ENCODE peak calls at places on chromosome 1, in seven cellular contexts. P is uterus, G is NCI-H1092, N is left ventricle myocardium superior, M is KG1, X is mucosa of descending colon, E is type B pancreatic cell. C is an unnamed sample.

GRCh38 chr1:164771001-164771550 is 212.1 kb downstream of the PBX1 start:
- DNase-seq in P (no peak), G (no peak), N (no peak), M (no peak), X (no peak), E (no peak), C (no peak)

GRCh38 chr1:10161541-10162290 is 48.7 kb upstream of the KIF1B start:
- DNase-seq in P (peak; percentile 46), G (no peak), N (peak; percentile 64), M (no peak), X (no peak), E (no peak), C (no peak)

GRCh38 chr1:246106342-246106763 is 400.7 kb downstream of the SMYD3 start:
- DNase-seq in P (no peak), G (no peak), N (no peak), M (peak; percentile 33), X (no peak), E (no peak), C (no peak)

GRCh38 chr1:71490432-71490831 is 409.6 kb upstream of the ZRANB2 start:
- DNase-seq in P (no peak), G (no peak), N (no peak), M (no peak), X (no peak), E (no peak), C (peak; percentile 77)

GRCh38 chr1:81340258-81340657 is 460.5 kb upstream of the ADGRL2 start:
- DNase-seq in P (no peak), G (no peak), N (no peak), M (no peak), X (no peak), E (no peak), C (peak; percentile 13)

GRCh38 chr1:213657879-213658278 is 329.9 kb upstream of the PROX1 start:
- DNase-seq in P (no peak), G (no peak), N (no peak), M (no peak), X (no peak), E (no peak), C (no peak)

GRCh38 chr1:62142550-62142949 is 52.1 kb upstream of the L1TD1 start:
- DNase-seq in P (no peak), G (no peak), N (no peak), M (no peak), X (no peak), E (no peak), C (no peak)

GRCh38 chr1:180230416-180230790 is 339 bp downstream of the LHX4 start:
- DNase-seq in P (no peak), G (no peak), N (no peak), M (no peak), X (no peak), E (no peak), C (no peak)

GRCh38 chr1:224722838-224723237 is 106.7 kb downstream of the CNIH3 start:
- DNase-seq in P (no peak), G (no peak), N (no peak), M (no peak), X (no peak), E (no peak), C (no peak)

GRCh38 chr1:174258148-174258550 is 98.8 kb downstream of the RABGAP1L start:
- DNase-seq in P (no peak), G (peak; percentile 45), N (no peak), M (peak; percentile 55), X (no peak), E (no peak), C (peak; percentile 9)

GRCh38 chr1:67941746-67942145 is 108.5 kb upstream of the GNG12 start:
- DNase-seq in P (no peak), G (no peak), N (no peak), M (no peak), X (no peak), E (no peak), C (no peak)

GRCh38 chr1:110050602-110051261 is 16.3 kb downstream of the STRIP1 start:
- DNase-seq in P (no peak), G (no peak), N (no peak), M (no peak), X (no peak), E (no peak), C (no peak)

GRCh38 chr1:18927654-18928272 is 25.4 kb upstream of the ALDH4A1 start:
- DNase-seq in P (no peak), G (no peak), N (no peak), M (peak; percentile 35), X (no peak), E (no peak), C (peak; percentile 69)

GRCh38 chr1:186829679-186830587 is 1.2 kb downstream of the PLA2G4A start:
- DNase-seq in P (no peak), G (no peak), N (no peak), M (no peak), X (no peak), E (no peak), C (no peak)

GRCh38 chr1:91731815-91732214 is 154.1 kb downstream of the TGFBR3 start:
- DNase-seq in P (no peak), G (no peak), N (no peak), M (no peak), X (no peak), E (no peak), C (peak; percentile 80)

GRCh38 chr1:208132287-208132882 is 111.8 kb downstream of the PLXNA2 start:
- DNase-seq in P (peak; percentile 76), G (peak; percentile 70), N (peak; percentile 90), M (no peak), X (peak; percentile 90), E (peak; percentile 83), C (peak; percentile 70)

GRCh38 chr1:161330346-161330745 is 16.2 kb downstream of the SDHC start:
- DNase-seq in P (no peak), G (no peak), N (no peak), M (no peak), X (no peak), E (no peak), C (no peak)

GRCh38 chr1:169741666-169742394 is 8.0 kb upstream of the SELE start:
- DNase-seq in P (no peak), G (no peak), N (no peak), M (no peak), X (no peak), E (no peak), C (peak; percentile 27)

GRCh38 chr1:108034396-108034795 is 69.4 kb upstream of the VAV3 start:
- DNase-seq in P (no peak), G (no peak), N (no peak), M (no peak), X (no peak), E (no peak), C (no peak)

GRCh38 chr1:226677121-226678020 is 61.7 kb downstream of the ITPKB start:
- DNase-seq in P (peak; percentile 86), G (no peak), N (peak; percentile 87), M (peak; percentile 70), X (peak; percentile 79), E (no peak), C (peak; percentile 47)

GRCh38 chr1:3324704-3325535 is 129.5 kb upstream of the ARHGEF16 start:
- DNase-seq in P (no peak), G (no peak), N (peak; percentile 22), M (no peak), X (no peak), E (no peak), C (no peak)

GRCh38 chr1:222382171-222382570 is 165.7 kb downstream of the HHIPL2 start:
- DNase-seq in P (no peak), G (no peak), N (no peak), M (no peak), X (no peak), E (no peak), C (no peak)

GRCh38 chr1:231949277-231950122 is 322.9 kb downstream of the DISC1 start:
- DNase-seq in P (peak; percentile 19), G (no peak), N (peak; percentile 39), M (no peak), X (no peak), E (no peak), C (no peak)

GRCh38 chr1:25192154-25192553 is 40.1 kb downstream of the SYF2 start:
- DNase-seq in P (no peak), G (no peak), N (no peak), M (no peak), X (no peak), E (no peak), C (no peak)

GRCh38 chr1:38169121-38169520 is 122.5 kb upstream of the POU3F1 start:
- DNase-seq in P (no peak), G (no peak), N (no peak), M (no peak), X (no peak), E (no peak), C (no peak)

GRCh38 chr1:236149696-236150228 is 7.4 kb downstream of the GPR137B start:
- DNase-seq in P (no peak), G (no peak), N (peak; percentile 85), M (no peak), X (no peak), E (no peak), C (no peak)

GRCh38 chr1:88609051-88609450 is 75.0 kb upstream of the PKN2 start:
- DNase-seq in P (no peak), G (no peak), N (no peak), M (no peak), X (no peak), E (no peak), C (no peak)

GRCh38 chr1:86419277-86419903 is 4.6 kb upstream of the CLCA2 start:
- DNase-seq in P (no peak), G (no peak), N (no peak), M (no peak), X (no peak), E (no peak), C (no peak)

GRCh38 chr1:156075775-156076204 is 6.5 kb downstream of the MEX3A start:
- DNase-seq in P (no peak), G (no peak), N (no peak), M (no peak), X (no peak), E (no peak), C (no peak)

GRCh38 chr1:43021547-43022474 is 63.1 kb upstream of the SLC2A1 start:
- DNase-seq in P (no peak), G (no peak), N (no peak), M (no peak), X (no peak), E (no peak), C (peak; percentile 63)

GRCh38 chr1:35049116-35049515 is 17.4 kb upstream of the ZMYM6 start:
- DNase-seq in P (no peak), G (no peak), N (no peak), M (no peak), X (no peak), E (no peak), C (peak; percentile 18)